ENCODE peak calls at places on chromosome 18, in four cellular contexts. Q is Daoy; M is fibroblast of mammary gland; C is activated CD4-positive, alpha-beta T cell treated with anti-CD3 and anti-CD28 coated beads, Interleukin-2, amount 10 ng/mL, durations not matched to agents 7 days and 5 days. W is an unnamed sample.

GRCh38 chr18:8052237-8052701 is 485.2 kb downstream of the PTPRM start:
- DNase-seq in Q (no peak), M (peak; percentile 44), C (no peak), W (no peak)

GRCh38 chr18:78689606-78690005 is 290.0 kb upstream of the SALL3 start:
- DNase-seq in Q (no peak), M (no peak), C (no peak), W (no peak)

GRCh38 chr18:22465859-22466602 is 48.3 kb upstream of the CTAGE1 start:
- DNase-seq in Q (peak; percentile 90), M (peak; percentile 96), C (no peak), W (peak; percentile 97)

GRCh38 chr18:79918089-79919011 is 33.1 kb downstream of the SLC66A2 start:
- DNase-seq in Q (no peak), M (no peak), C (no peak), W (no peak)

GRCh38 chr18:21105936-21106335 is 5.7 kb downstream of the ROCK1 start:
- DNase-seq in Q (no peak), M (no peak), C (no peak), W (no peak)

GRCh38 chr18:9989481-9989880 is 75.7 kb downstream of the VAPA start:
- DNase-seq in Q (no peak), M (peak; percentile 10), C (no peak), W (peak; percentile 23)

GRCh38 chr18:13500227-13500865 is 226.0 kb downstream of the FAM210A start:
- DNase-seq in Q (peak; percentile 69), M (peak; percentile 48), C (peak; percentile 18), W (peak; percentile 88)

GRCh38 chr18:68083131-68083530 is 566.6 kb upstream of the DSEL start:
- DNase-seq in Q (no peak), M (peak; percentile 81), C (no peak), W (peak; percentile 81)

GRCh38 chr18:78587096-78587495 is 392.5 kb upstream of the SALL3 start:
- DNase-seq in Q (peak; percentile 58), M (no peak), C (no peak), W (no peak)

GRCh38 chr18:79516441-79516931 is 120.8 kb downstream of the NFATC1 start:
- DNase-seq in Q (no peak), M (no peak), C (peak; percentile 18), W (no peak)

GRCh38 chr18:14086459-14087231 is 45.6 kb downstream of the ZNF519 start:
- DNase-seq in Q (peak; percentile 17), M (peak; percentile 53), C (peak; percentile 12), W (peak; percentile 68)

GRCh38 chr18:10579079-10579867 is 53.4 kb downstream of the NAPG start:
- DNase-seq in Q (no peak), M (peak; percentile 30), C (no peak), W (peak; percentile 66)

GRCh38 chr18:53534695-53535094 is 689.8 kb downstream of the MBD2 start:
- DNase-seq in Q (no peak), M (peak; percentile 2), C (no peak), W (no peak)

GRCh38 chr18:54950221-54950620 is 9.0 kb downstream of the CCDC68 start:
- DNase-seq in Q (no peak), M (no peak), C (peak; percentile 46), W (no peak)

GRCh38 chr18:59005266-59005665 is 134.4 kb upstream of the SEC11C start:
- DNase-seq in Q (no peak), M (peak; percentile 64), C (no peak), W (peak; percentile 76)